ENCODE peak calls at places on chromosomes 12 and 14, in five cellular contexts. C is stomach, S is neural progenitor cell, Z is left ventricle myocardium inferior, J is fibroblast of lung. K is an unnamed sample.

GRCh38 chr12:11839093-11839641 is 189.7 kb downstream of the ETV6 start:
- DNase-seq in C (no peak), S (no peak), J (peak; percentile 59), Z (no peak), K (peak; percentile 76)

GRCh38 chr12:119725523-119725922 is 57.6 kb downstream of the PRKAB1 start:
- DNase-seq in Z (no peak), S (no peak), J (peak; percentile 8), C (no peak), K (no peak)

GRCh38 chr12:57993834-57994233 is 52.5 kb downstream of the ATP23 start:
- DNase-seq in C (no peak), J (peak; percentile 11), Z (no peak), S (no peak), K (no peak)

GRCh38 chr12:125634813-125635212 is 569.6 kb downstream of the AACS start:
- DNase-seq in Z (no peak), S (no peak), J (no peak), C (peak; percentile 61), K (no peak)

GRCh38 chr14:70045715-70046535 is 142.8 kb downstream of the SLC8A3 start:
- DNase-seq in Z (peak; percentile 51), C (peak; percentile 86), J (peak; percentile 44), S (peak; percentile 84), K (no peak)

GRCh38 chr12:85979641-85980040 is 105.5 kb downstream of the NTS start:
- DNase-seq in S (no peak), C (no peak), J (no peak), Z (no peak), K (no peak)

GRCh38 chr12:126353604-126354003 is 1288.4 kb downstream of the AACS start:
- DNase-seq in J (peak; percentile 2), Z (no peak), C (no peak), S (no peak), K (no peak)

GRCh38 chr14:104874571-104875411 is 9.7 kb downstream of the CEP170B start:
- DNase-seq in J (no peak), Z (no peak), C (no peak), S (no peak), K (no peak)

GRCh38 chr14:39492267-39492666 is 60.0 kb upstream of the FBXO33 start:
- DNase-seq in J (peak; percentile 62), C (no peak), Z (no peak), S (no peak), K (no peak)

GRCh38 chr12:115799610-115800009 is 477.9 kb downstream of the MED13L start:
- DNase-seq in Z (no peak), C (no peak), J (no peak), S (no peak), K (no peak)

GRCh38 chr12:92769124-92769901 is 66.5 kb downstream of the PLEKHG7 start:
- DNase-seq in C (no peak), J (no peak), Z (no peak), S (no peak), K (no peak)

GRCh38 chr12:26410686-26411085 is 215.3 kb downstream of the SSPN start:
- DNase-seq in S (no peak), C (no peak), Z (no peak), J (no peak), K (no peak)

DNA sequence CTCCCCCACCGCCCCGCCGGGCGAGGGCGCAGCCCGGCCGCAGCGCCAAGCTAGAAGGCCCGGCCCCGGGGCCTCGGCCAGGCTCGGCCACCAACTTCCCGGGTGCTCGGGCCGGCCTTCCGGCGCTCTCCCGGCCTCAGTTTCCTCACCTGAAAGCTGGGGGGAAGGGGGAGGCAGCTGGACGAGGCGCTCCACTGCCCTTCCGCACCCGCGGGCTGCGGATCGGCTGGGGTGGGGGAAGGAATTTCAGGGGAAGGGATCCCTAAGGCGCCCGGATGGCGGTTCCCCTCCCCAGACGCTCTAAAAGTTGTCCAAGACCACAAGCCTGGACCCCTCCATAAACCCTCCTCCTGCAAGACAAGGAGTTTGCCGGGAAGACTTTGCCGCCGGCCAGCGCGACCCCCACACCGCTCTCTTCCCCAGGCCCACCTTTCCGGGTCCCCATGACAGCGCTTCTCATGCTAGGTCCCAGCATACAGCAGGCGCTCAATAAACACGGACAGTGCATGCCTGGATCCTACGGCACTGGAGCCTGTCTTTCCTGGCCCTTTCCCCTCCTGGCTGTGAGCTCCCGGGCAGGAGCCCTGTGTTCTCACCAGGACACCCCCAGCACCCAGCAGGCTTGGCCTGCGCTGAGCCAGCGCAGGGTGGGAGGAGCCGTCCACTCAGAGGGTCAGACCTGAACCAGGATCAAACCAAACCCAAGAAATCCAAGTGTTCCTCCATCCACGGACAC is 18.1 kb downstream of the BEGAIN start:
- DNase-seq in J (no peak), C (no peak), S (no peak), Z (no peak), K (no peak)
- H3K4me3 ChIP-seq in J (no peak overlapping the region), C (peak overlapping the region; percentile 37), S (peak overlapping the region; percentile 67), Z (peak overlapping the region; percentile 68), K (peak overlapping the region; percentile 28)

DNA sequence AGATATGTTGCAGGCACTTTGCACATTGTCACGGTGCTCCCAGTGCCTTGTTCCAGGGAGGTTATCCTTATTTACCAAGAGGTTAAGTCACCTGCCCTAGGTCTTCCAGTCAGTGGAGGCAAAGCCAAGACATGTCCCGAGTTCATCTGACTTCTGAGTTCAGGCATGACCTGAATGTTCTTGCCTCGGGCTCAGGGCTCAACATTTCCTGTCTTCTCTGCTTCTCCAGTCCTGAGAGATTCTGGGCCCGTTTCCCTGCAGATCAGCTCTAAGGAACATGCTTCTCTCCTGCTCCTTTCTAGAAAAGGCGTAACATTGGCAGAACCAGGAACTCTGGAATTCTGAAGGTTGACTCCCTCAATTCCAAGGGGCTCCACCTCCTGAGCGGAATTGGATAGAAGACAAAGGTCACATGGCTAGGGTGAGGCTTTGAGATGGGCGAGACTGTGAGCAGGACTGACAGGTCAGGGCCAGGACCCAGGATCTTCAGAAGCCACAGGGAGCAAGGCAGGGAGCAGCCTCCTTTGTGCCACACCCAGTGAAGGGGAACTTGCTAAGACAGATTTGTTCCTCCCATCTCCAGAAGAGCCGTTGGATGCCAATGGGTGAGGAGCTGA is 19.9 kb downstream of the BDKRB2 start:
- DNase-seq in Z (no peak), J (no peak), S (no peak), C (no peak), K (peak; percentile 66)
- H3K27ac ChIP-seq in Z (peak overlapping the region; percentile 30), J (no peak overlapping the region), S (no peak overlapping the region), C (peak overlapping the region; percentile 58), K (no peak overlapping the region)

GRCh38 chr14:55071051-55071450 is 19.6 kb downstream of the MAPK1IP1L start:
- DNase-seq in Z (no peak), J (peak; percentile 21), C (no peak), S (no peak), K (no peak)

GRCh38 chr14:55075628-55076027 is 24.2 kb downstream of the MAPK1IP1L start:
- DNase-seq in S (no peak), J (peak; percentile 27), C (no peak), Z (no peak), K (no peak)

GRCh38 chr14:55074662-55075061 is 23.2 kb downstream of the MAPK1IP1L start:
- DNase-seq in S (no peak), Z (no peak), C (no peak), J (peak; percentile 23), K (no peak)

GRCh38 chr14:55073856-55074255 is 22.4 kb downstream of the MAPK1IP1L start:
- DNase-seq in S (no peak), C (no peak), Z (no peak), J (peak; percentile 82), K (no peak)

DNA sequence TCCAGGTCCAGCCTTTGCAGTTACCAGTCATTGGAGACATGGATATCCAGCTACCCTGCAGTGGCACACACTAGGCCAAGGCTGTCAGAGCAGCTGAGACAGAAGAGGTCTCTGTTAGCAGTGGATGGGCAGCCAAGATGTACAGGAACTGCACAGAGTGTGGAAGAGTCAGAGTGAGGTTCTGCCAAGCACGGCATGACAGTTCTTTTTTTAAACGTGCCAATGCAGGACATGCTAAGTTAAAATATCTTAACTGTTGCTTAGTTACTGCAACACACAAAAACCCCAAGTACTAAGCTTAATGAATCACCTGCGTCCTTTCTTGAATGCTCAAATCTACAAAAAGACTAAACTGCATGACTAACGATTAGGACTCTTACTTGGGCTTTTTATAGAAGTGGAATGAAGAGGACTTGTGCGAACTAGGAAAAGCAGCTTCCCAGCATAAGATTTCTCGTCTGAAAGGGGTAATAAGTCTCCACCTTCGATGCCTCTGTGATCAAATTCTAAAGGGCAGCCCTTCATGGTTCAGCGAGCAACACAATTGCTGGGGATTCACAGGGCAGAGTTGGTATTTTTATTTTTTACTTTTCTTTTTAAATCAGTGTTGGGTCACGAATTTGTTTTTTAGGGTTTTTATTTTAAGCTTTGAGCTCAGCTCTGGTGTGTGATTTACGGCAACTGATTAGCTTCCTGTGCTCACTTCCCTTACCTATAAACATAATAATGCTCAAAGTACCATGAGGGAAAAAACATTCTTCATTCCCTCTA is 20.6 kb downstream of the MAPK1IP1L start:
- DNase-seq in C (no peak), Z (peak; percentile 47), J (peak; percentile 67), S (no peak), K (no peak)
- H3K4me3 ChIP-seq in C (no peak overlapping the region), Z (peak overlapping the region; percentile 32), J (no peak overlapping the region), S (no peak overlapping the region), K (no peak overlapping the region)

GRCh38 chr12:54413284-54414190 is 5.5 kb downstream of the ITGA5 start:
- DNase-seq in Z (peak; percentile 59), C (peak; percentile 37), J (no peak), S (no peak), K (peak; percentile 88)
- H3K27ac ChIP-seq in Z (peak overlapping the region; percentile 89), C (peak overlapping the region; percentile 71), J (peak overlapping the region; percentile 44), S (no peak overlapping the region), K (peak overlapping the region; percentile 77)

DNA sequence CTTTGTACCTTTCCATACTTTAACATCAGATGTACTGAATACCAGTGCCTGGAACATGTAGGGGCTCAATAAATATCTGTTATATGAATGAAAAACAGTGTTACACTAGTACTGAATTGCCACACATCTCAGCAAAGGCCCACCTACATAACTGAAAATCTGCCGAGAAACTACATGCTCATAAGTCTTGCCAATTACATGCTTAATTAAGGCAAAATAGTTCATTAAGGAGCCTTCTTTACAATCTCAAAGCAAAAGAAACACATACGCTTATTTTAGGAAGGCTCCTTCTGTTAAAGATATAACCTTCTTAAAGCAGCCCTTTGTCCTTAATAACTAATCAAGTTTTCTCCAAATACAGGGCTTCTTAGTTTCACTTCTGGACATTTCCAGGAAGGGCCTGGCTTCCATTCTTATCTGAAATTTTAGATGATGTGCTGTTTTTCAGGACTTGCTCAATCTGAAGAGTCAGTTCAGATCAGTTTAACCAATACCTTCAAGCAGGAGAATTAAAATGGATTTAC is 11.5 kb downstream of the LIMA1 start:
- DNase-seq in Z (no peak), S (no peak), C (no peak), J (peak; percentile 61), K (no peak)
- H3K4me3 ChIP-seq in Z (peak overlapping the region; percentile 46), S (no peak overlapping the region), C (peak overlapping the region; percentile 24), J (peak overlapping the region; percentile 3), K (no peak overlapping the region)

GRCh38 chr14:32762886-32763285 is 175.8 kb upstream of the NPAS3 start:
- DNase-seq in Z (no peak), J (peak; percentile 50), S (no peak), C (no peak), K (no peak)
- H3K27ac ChIP-seq in Z (no peak overlapping the region), J (no peak overlapping the region), S (no peak overlapping the region), C (no peak overlapping the region), K (no peak overlapping the region)

DNA sequence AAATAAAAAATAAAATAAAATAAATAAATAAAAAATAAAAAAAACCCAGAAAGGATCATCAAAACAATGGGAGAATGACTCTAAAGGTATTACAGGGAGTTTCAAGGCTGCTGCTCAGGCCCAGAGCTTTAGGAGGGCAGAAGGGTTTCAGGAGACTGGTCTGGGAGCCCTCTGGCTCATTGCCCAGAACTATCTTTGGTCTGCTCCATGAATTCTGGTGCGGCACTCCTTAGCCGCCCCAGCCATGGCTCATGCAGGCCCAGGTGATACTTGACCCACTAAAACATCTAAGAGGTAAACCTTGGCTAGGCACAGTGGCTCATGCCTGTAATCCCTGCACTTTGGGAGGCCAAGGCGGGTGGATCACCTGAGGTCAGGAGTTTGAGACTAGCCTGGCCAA is 14.7 kb upstream of the TMED10 start:
- DNase-seq in C (peak; percentile 29), J (no peak), S (no peak), Z (peak; percentile 25), K (no peak)
- H3K4me3 ChIP-seq in C (no peak overlapping the region), J (no peak overlapping the region), S (no peak overlapping the region), Z (no peak overlapping the region), K (no peak overlapping the region)